ENCODE peak calls at places on chromosome 12, in five cellular contexts. X, G, J, U and Y are unnamed samples.

GRCh38 chr12:501722-502447 is 42.1 kb downstream of the B4GALNT3 start:
- DNase-seq in U (no peak), X (no peak), G (no peak), J (no peak), Y (no peak)

GRCh38 chr12:51839310-51839943 is 9.1 kb downstream of the FIGNL2 start:
- DNase-seq in X (no peak), G (no peak), U (no peak), J (no peak), Y (no peak)

GRCh38 chr12:89971880-89972279 is 263.2 kb upstream of the ATP2B1 start:
- DNase-seq in J (no peak), G (no peak), U (no peak), X (no peak), Y (no peak)

GRCh38 chr12:63863658-63864455 is 19.4 kb downstream of the SRGAP1 start:
- DNase-seq in J (no peak), U (no peak), G (no peak), X (no peak), Y (no peak)

GRCh38 chr12:69966839-69967238 is 141.8 kb downstream of the MYRFL start:
- DNase-seq in G (no peak), U (no peak), X (no peak), J (no peak), Y (no peak)

GRCh38 chr12:57419495-57419894 is 11.3 kb downstream of the R3HDM2 start:
- DNase-seq in U (no peak), J (no peak), X (no peak), G (no peak), Y (no peak)

GRCh38 chr12:38258411-38258810 is 58.2 kb upstream of the ALG10B start:
- DNase-seq in U (no peak), X (no peak), J (no peak), G (no peak), Y (no peak)

GRCh38 chr12:80268924-80269749 is 169.8 kb downstream of the OTOGL start:
- DNase-seq in J (no peak), U (no peak), X (no peak), G (no peak), Y (no peak)

GRCh38 chr12:109734219-109735000 is 20.8 kb downstream of the FAM222A start:
- DNase-seq in U (no peak), G (no peak), X (peak), J (no peak), Y (no peak)

GRCh38 chr12:66903782-66904396 is 225.0 kb upstream of the GRIP1 start:
- DNase-seq in J (no peak), U (no peak), X (no peak), G (no peak), Y (no peak)

GRCh38 chr12:29176951-29177350 is 27.9 kb downstream of the FAR2 start:
- DNase-seq in U (no peak), X (no peak), J (no peak), G (no peak), Y (no peak)

GRCh38 chr12:14364583-14365271 is 755 bp upstream of the ATF7IP start:
- DNase-seq in J (no peak), X (no peak), G (no peak), U (no peak), Y (no peak)

GRCh38 chr12:109777544-109777943 is 55.7 kb downstream of the TRPV4 start:
- DNase-seq in U (no peak), X (no peak), G (peak), J (no peak), Y (peak)

GRCh38 chr12:123873795-123874194 is 98.8 kb downstream of the CCDC92 start:
- DNase-seq in U (no peak), X (no peak), G (no peak), J (no peak), Y (no peak)